ENCODE peak calls at places on chromosomes 16 and 17, in four cellular contexts. One of them, this sample, is unnamed.

GRCh38 chr17:64780096-64781012 is 118.2 kb upstream of the SMURF2 start:
- DNase-seq in NCI-H748 treated with DMSO at 0.1 percent for 48 hours: peak
- DNase-seq in tibial artery: no peak
- DNase-seq in H54: no peak
- DNase-seq in this sample: peak

GRCh38 chr16:19710991-19711545 is 7.0 kb downstream of the KNOP1 start:
- DNase-seq in H54: no peak
- DNase-seq in tibial artery: no peak
- DNase-seq in NCI-H748 treated with DMSO at 0.1 percent for 48 hours: no peak
- DNase-seq in this sample: no peak

GRCh38 chr17:68196394-68197090 is 51.3 kb upstream of the AMZ2 start:
- DNase-seq in H54: no peak
- DNase-seq in NCI-H748 treated with DMSO at 0.1 percent for 48 hours: no peak
- DNase-seq in tibial artery: no peak
- DNase-seq in this sample: no peak

GRCh38 chr17:75601057-75601987 is 13.7 kb downstream of the MYO15B start:
- DNase-seq in NCI-H748 treated with DMSO at 0.1 percent for 48 hours: peak
- DNase-seq in tibial artery: peak
- DNase-seq in H54: peak
- DNase-seq in this sample: peak

GRCh38 chr16:86975445-86975844 is 341.7 kb downstream of the C16orf95 start:
- DNase-seq in tibial artery: peak
- DNase-seq in NCI-H748 treated with DMSO at 0.1 percent for 48 hours: no peak
- DNase-seq in H54: peak
- DNase-seq in this sample: no peak

GRCh38 chr16:27551046-27551445 is 1.1 kb downstream of the KATNIP start:
- DNase-seq in tibial artery: no peak
- DNase-seq in H54: no peak
- DNase-seq in NCI-H748 treated with DMSO at 0.1 percent for 48 hours: no peak
- DNase-seq in this sample: no peak

GRCh38 chr16:89119161-89119621 is 25.5 kb downstream of the ACSF3 start:
- DNase-seq in NCI-H748 treated with DMSO at 0.1 percent for 48 hours: no peak
- DNase-seq in H54: no peak
- DNase-seq in tibial artery: no peak
- DNase-seq in this sample: no peak

GRCh38 chr16:56424791-56425438 is 430 bp downstream of the AMFR start:
- DNase-seq in NCI-H748 treated with DMSO at 0.1 percent for 48 hours: no peak
- DNase-seq in H54: peak
- DNase-seq in tibial artery: peak
- DNase-seq in this sample: peak

GRCh38 chr16:66662445-66663194 is 33.9 kb downstream of the CMTM4 start:
- DNase-seq in H54: peak
- DNase-seq in tibial artery: no peak
- DNase-seq in NCI-H748 treated with DMSO at 0.1 percent for 48 hours: no peak
- DNase-seq in this sample: no peak

GRCh38 chr16:2779978-2780898 is 3.2 kb upstream of the ELOB start:
- DNase-seq in tibial artery: no peak
- DNase-seq in NCI-H748 treated with DMSO at 0.1 percent for 48 hours: no peak
- DNase-seq in H54: no peak
- DNase-seq in this sample: no peak

GRCh38 chr16:82671743-82672142 is 45.0 kb downstream of the CDH13 start:
- DNase-seq in NCI-H748 treated with DMSO at 0.1 percent for 48 hours: no peak
- DNase-seq in tibial artery: no peak
- DNase-seq in H54: no peak
- DNase-seq in this sample: no peak

GRCh38 chr16:56353054-56353921 is 72.1 kb downstream of the AMFR start:
- DNase-seq in NCI-H748 treated with DMSO at 0.1 percent for 48 hours: no peak
- DNase-seq in H54: no peak
- DNase-seq in tibial artery: peak
- DNase-seq in this sample: no peak

GRCh38 chr17:76080934-76081287 is 1.9 kb downstream of the ZACN start:
- DNase-seq in tibial artery: no peak
- DNase-seq in H54: no peak
- DNase-seq in NCI-H748 treated with DMSO at 0.1 percent for 48 hours: no peak
- DNase-seq in this sample: no peak

GRCh38 chr16:76780556-76780955 is 410.4 kb upstream of the MON1B start:
- DNase-seq in tibial artery: no peak
- DNase-seq in H54: no peak
- DNase-seq in NCI-H748 treated with DMSO at 0.1 percent for 48 hours: no peak
- DNase-seq in this sample: no peak

GRCh38 chr16:72554935-72555334 is 383.0 kb upstream of the PMFBP1 start:
- DNase-seq in H54: no peak
- DNase-seq in tibial artery: no peak
- DNase-seq in NCI-H748 treated with DMSO at 0.1 percent for 48 hours: no peak
- DNase-seq in this sample: no peak

GRCh38 chr17:17179371-17179827 is 26.7 kb downstream of the PLD6 start:
- DNase-seq in H54: no peak
- DNase-seq in tibial artery: no peak
- DNase-seq in NCI-H748 treated with DMSO at 0.1 percent for 48 hours: no peak
- DNase-seq in this sample: no peak

GRCh38 chr17:10384175-10384574 is 11.4 kb upstream of the MYH13 start:
- DNase-seq in H54: no peak
- DNase-seq in NCI-H748 treated with DMSO at 0.1 percent for 48 hours: no peak
- DNase-seq in tibial artery: no peak
- DNase-seq in this sample: no peak

GRCh38 chr16:14354561-14355351 is 275.3 kb downstream of the PARN start:
- DNase-seq in H54: no peak
- DNase-seq in tibial artery: no peak
- DNase-seq in NCI-H748 treated with DMSO at 0.1 percent for 48 hours: no peak
- DNase-seq in this sample: peak

GRCh38 chr17:58330997-58331814 is 2.6 kb upstream of the TSPOAP1 start:
- DNase-seq in NCI-H748 treated with DMSO at 0.1 percent for 48 hours: no peak
- DNase-seq in tibial artery: no peak
- DNase-seq in H54: no peak
- DNase-seq in this sample: no peak